ENCODE peak calls at places on chromosomes 6 and 20, in five cellular contexts. Z is fibroblast of villous mesenchyme, J is T-cell, X is activated T-helper 1 cell treated with Interleukin-2 at 50 U/mL for 16 hours, D is neural progenitor cell. Q is an unnamed sample.

GRCh38 chr6:137832110-137832509 is 34.9 kb upstream of the TNFAIP3 start:
- DNase-seq in J (no peak), X (no peak), Z (peak; percentile 78), D (no peak), Q (no peak)

GRCh38 chr6:83119742-83120300 is 52.4 kb downstream of the DOP1A start:
- DNase-seq in X (no peak), D (no peak), J (no peak), Z (no peak), Q (no peak)

GRCh38 chr6:33170176-33171095 is 21.8 kb downstream of the COL11A2 start:
- DNase-seq in J (no peak), X (no peak), Z (no peak), D (no peak), Q (no peak)

GRCh38 chr6:161139766-161140553 is 133.9 kb downstream of the AGPAT4 start:
- DNase-seq in X (no peak), D (no peak), Z (no peak), J (no peak), Q (no peak)

GRCh38 chr20:48447456-48447855 is 380.3 kb downstream of the PREX1 start:
- DNase-seq in D (no peak), J (no peak), Z (no peak), X (no peak), Q (no peak)

GRCh38 chr6:74598473-74599393 is 607.1 kb downstream of the COL12A1 start:
- DNase-seq in J (no peak), D (no peak), Z (peak; percentile 78), X (no peak), Q (no peak)

GRCh38 chr6:129069006-129069405 is 186.1 kb downstream of the LAMA2 start:
- DNase-seq in J (no peak), X (no peak), Z (peak; percentile 16), D (no peak), Q (no peak)

GRCh38 chr6:106858653-106859092 is 115.9 kb downstream of the CD24 start:
- DNase-seq in Z (peak; percentile 64), X (no peak), D (no peak), J (no peak), Q (no peak)

GRCh38 chr6:166640342-166641043 is 13.4 kb upstream of the RPS6KA2 start:
- DNase-seq in Z (no peak), J (no peak), X (no peak), D (no peak), Q (no peak)

GRCh38 chr6:27889628-27890315 is 22.4 kb downstream of the OR2B2 start:
- DNase-seq in X (no peak), D (peak; percentile 39), Z (no peak), J (no peak), Q (no peak)

GRCh38 chr6:33143113-33143760 is 49.0 kb downstream of the COL11A2 start:
- DNase-seq in Z (no peak), J (no peak), D (no peak), X (no peak), Q (no peak)

GRCh38 chr6:161393839-161394364 is 120.0 kb upstream of the AGPAT4 start:
- DNase-seq in Z (peak; percentile 87), D (peak; percentile 76), J (peak; percentile 29), X (peak; percentile 20), Q (peak; percentile 27)

GRCh38 chr6:26286168-26286854 is 78.7 kb upstream of the BTN3A2 start:
- DNase-seq in D (peak; percentile 80), Z (peak; percentile 79), X (peak; percentile 65), J (peak; percentile 80), Q (peak; percentile 78)

GRCh38 chr20:8094845-8095244 is 37.2 kb upstream of the PLCB1 start:
- DNase-seq in X (no peak), J (no peak), Z (peak; percentile 58), D (no peak), Q (no peak)

GRCh38 chr6:70221715-70222236 is 81.1 kb downstream of the COL9A1 start:
- DNase-seq in X (no peak), J (no peak), D (no peak), Z (no peak), Q (no peak)

GRCh38 chr6:159969204-159969912 is 476 bp downstream of the IGF2R start:
- DNase-seq in D (peak; percentile 78), Z (peak; percentile 48), X (peak; percentile 23), J (peak; percentile 22), Q (peak; percentile 20)

Q was measured in naive thymus-derived CD4-positive, alpha-beta T cell.